ENCODE peak calls at places on chromosomes 5 and 9, in seven cellular contexts. F, S, W, E, M, X and U are unnamed samples.

GRCh38 chr9:124593080-124594058 is 86.2 kb upstream of the NR5A1 start:
- DNase-seq in W (no peak), E (no peak), M (no peak), F (peak), X (no peak), S (peak), U (no peak)

GRCh38 chr5:34790087-34790486 is 48.9 kb upstream of the TTC23L start:
- DNase-seq in M (no peak), E (no peak), S (no peak), W (no peak), F (no peak), X (no peak), U (no peak)

GRCh38 chr5:142922223-142922952 is 152.2 kb downstream of the ARHGAP26 start:
- DNase-seq in W (no peak), S (peak), F (peak), M (no peak), X (no peak), E (no peak), U (no peak)

GRCh38 chr9:121318631-121319393 is 50.9 kb downstream of the GSN start:
- DNase-seq in E (no peak), S (no peak), W (no peak), X (no peak), M (no peak), F (no peak), U (no peak)

GRCh38 chr9:92247296-92247695 is 46.2 kb downstream of the IARS1 start:
- DNase-seq in E (no peak), W (no peak), S (peak), M (no peak), X (no peak), F (no peak), U (no peak)

GRCh38 chr5:113371788-113372196 is 63.0 kb downstream of the TSSK1B start:
- DNase-seq in F (no peak), E (no peak), X (no peak), W (no peak), M (no peak), S (no peak), U (no peak)

GRCh38 chr5:132344775-132345514 is 24.6 kb upstream of the SLC22A5 start:
- DNase-seq in F (no peak), M (no peak), S (no peak), X (no peak), E (no peak), W (no peak), U (no peak)

GRCh38 chr9:78575041-78575440 is 278.1 kb downstream of the PSAT1 start:
- DNase-seq in W (no peak), M (no peak), S (no peak), E (no peak), F (peak), X (no peak), U (no peak)

GRCh38 chr5:167448376-167448775 is 843.1 kb upstream of the WWC1 start:
- DNase-seq in F (no peak), S (no peak), M (no peak), X (no peak), E (no peak), W (no peak), U (no peak)